ENCODE peak calls at places on chromosomes 5 and 9, in nine cellular contexts. N, M, I, V, K, Z, H, U and E are unnamed samples.

GRCh38 chr5:58246521-58246944 is 213.4 kb downstream of the PLK2 start:
- DNase-seq in V (no peak), M (no peak), I (no peak), N (no peak), Z (no peak), K (no peak), H (no peak), U (no peak), E (no peak)

GRCh38 chr9:13088734-13089427 is 190.6 kb downstream of the MPDZ start:
- DNase-seq in N (peak; percentile 42), K (no peak), Z (no peak), H (no peak), V (peak; percentile 70), M (no peak), U (no peak), I (peak; percentile 73), E (no peak)

GRCh38 chr9:76369583-76369982 is 24.6 kb downstream of the RFK start:
- DNase-seq in U (peak; percentile 88), H (no peak), N (peak; percentile 49), M (no peak), K (peak; percentile 85), V (peak; percentile 77), I (peak; percentile 60), Z (peak; percentile 85), E (no peak)

GRCh38 chr5:65512170-65512937 is 30.6 kb upstream of the ADAMTS6 start:
- DNase-seq in V (peak; percentile 41), K (no peak), U (no peak), H (no peak), Z (no peak), N (no peak), M (no peak), I (peak; percentile 29), E (no peak)

GRCh38 chr5:1164696-1165630 is 36.4 kb upstream of the SLC6A19 start:
- DNase-seq in M (no peak), H (no peak), K (no peak), Z (no peak), I (no peak), U (no peak), V (no peak), N (no peak), E (peak; percentile 63)

GRCh38 chr5:32443541-32444190 is 874 bp downstream of the ZFR start:
- DNase-seq in M (peak; percentile 65), V (peak; percentile 25), Z (no peak), K (peak; percentile 45), U (peak; percentile 47), I (peak; percentile 33), H (peak; percentile 43), N (peak; percentile 22), E (peak; percentile 81)

GRCh38 chr9:36034911-36035490 is 1.7 kb upstream of the RECK start:
- DNase-seq in I (no peak), H (no peak), V (no peak), N (no peak), K (no peak), Z (no peak), M (no peak), U (no peak), E (no peak)

GRCh38 chr5:167511-167910 is 23.8 kb upstream of the LRRC14B start:
- DNase-seq in K (no peak), Z (peak; percentile 58), U (no peak), M (peak; percentile 43), V (no peak), N (no peak), I (no peak), H (no peak), E (peak; percentile 64)

GRCh38 chr9:128657344-128657704 is 677 bp upstream of the DYNC2I2 start:
- DNase-seq in V (no peak), U (no peak), M (no peak), I (no peak), H (no peak), Z (no peak), K (no peak), N (no peak), E (no peak)

GRCh38 chr5:59218424-59219045 is 635.7 kb downstream of the RAB3C start:
- DNase-seq in I (peak; percentile 47), U (no peak), N (no peak), V (peak; percentile 1), H (no peak), K (no peak), Z (no peak), M (no peak), E (no peak)

GRCh38 chr5:32837211-32837610 is 126.1 kb downstream of the NPR3 start:
- DNase-seq in V (peak; percentile 55), N (no peak), Z (no peak), I (no peak), M (no peak), U (no peak), K (no peak), H (no peak), E (no peak)

GRCh38 chr5:124301850-124302249 is 444.6 kb downstream of the ZNF608 start:
- DNase-seq in I (peak; percentile 20), V (no peak), M (no peak), N (peak; percentile 15), U (no peak), H (no peak), K (no peak), Z (no peak), E (no peak)

GRCh38 chr5:124315746-124316415 is 430.6 kb downstream of the ZNF608 start:
- DNase-seq in M (no peak), N (peak; percentile 40), Z (no peak), H (no peak), I (peak; percentile 88), V (peak; percentile 28), K (no peak), U (peak; percentile 62), E (no peak)

GRCh38 chr5:127596501-127596900 is 52.4 kb upstream of the CTXN3 start:
- DNase-seq in I (no peak), Z (no peak), K (no peak), V (no peak), U (no peak), N (no peak), M (no peak), H (no peak), E (no peak)

GRCh38 chr5:144332265-144332664 is 161.6 kb downstream of the KCTD16 start:
- DNase-seq in V (peak; percentile 5), N (no peak), Z (no peak), U (no peak), H (no peak), K (peak; percentile 54), I (peak; percentile 2), M (no peak), E (no peak)

GRCh38 chr9:35489313-35490154 is at the start of gene RUSC2:
- DNase-seq in I (peak; percentile 87), U (peak; percentile 64), Z (peak; percentile 78), V (peak; percentile 73), K (peak; percentile 87), M (peak; percentile 95), H (peak; percentile 21), N (peak; percentile 86), E (peak; percentile 96)

GRCh38 chr5:97043511-97043910 is 98.9 kb downstream of the LIX1 start:
- DNase-seq in H (no peak), K (no peak), N (no peak), M (no peak), I (no peak), U (no peak), V (no peak), Z (no peak), E (no peak)
- H3K27ac ChIP-seq in H (no peak overlapping the region), K (no peak overlapping the region), N (no peak overlapping the region), M (no peak overlapping the region), I (no peak overlapping the region), U (no peak overlapping the region), V (no peak overlapping the region), Z (no peak overlapping the region), E (no peak overlapping the region)

DNA sequence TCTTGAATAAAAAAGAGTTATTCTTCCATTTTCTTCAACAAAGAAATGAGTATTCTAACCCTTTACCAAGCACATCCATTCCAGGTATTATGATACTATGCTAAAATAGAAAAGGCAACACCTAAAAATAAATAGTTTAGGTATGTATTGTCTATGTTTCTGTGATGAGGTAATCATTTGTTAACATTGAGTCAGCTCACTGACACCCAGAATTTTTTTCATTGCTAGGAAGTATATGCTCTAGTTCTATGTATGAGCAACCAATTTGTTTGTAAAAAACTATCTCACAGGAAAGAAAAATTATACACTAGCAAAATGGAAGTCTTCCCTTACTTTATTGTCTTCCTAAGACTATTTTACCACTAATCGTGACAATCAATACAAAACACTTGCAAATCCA is 615.6 kb upstream of the GRIN3A start:
- DNase-seq in I (no peak), H (no peak), U (no peak), V (peak; percentile 7), N (no peak), Z (no peak), K (no peak), M (no peak), E (no peak)
- H3K27ac ChIP-seq in I (no peak overlapping the region), H (no peak overlapping the region), U (no peak overlapping the region), V (no peak overlapping the region), N (no peak overlapping the region), Z (no peak overlapping the region), K (no peak overlapping the region), M (no peak overlapping the region), E (no peak overlapping the region)

GRCh38 chr9:77417570-77417969 is 230.6 kb downstream of the GNA14 start:
- DNase-seq in Z (no peak), N (peak; percentile 27), K (no peak), V (peak; percentile 45), I (peak; percentile 94), H (no peak), U (peak; percentile 71), M (no peak), E (no peak)
- H3K27ac ChIP-seq in Z (no peak overlapping the region), N (peak overlapping the region; percentile 12), K (no peak overlapping the region), V (no peak overlapping the region), I (no peak overlapping the region), H (no peak overlapping the region), U (peak overlapping the region; percentile 62), M (no peak overlapping the region), E (no peak overlapping the region)

GRCh38 chr9:135906291-135907005 is 898 bp downstream of the CAMSAP1 start:
- DNase-seq in K (peak; percentile 25), I (peak; percentile 66), N (no peak), H (no peak), V (peak; percentile 30), M (no peak), Z (no peak), U (no peak), E (peak; percentile 52)
- H3K27ac ChIP-seq in K (peak overlapping the region; percentile 66), I (no peak overlapping the region), N (no peak overlapping the region), H (peak overlapping the region; percentile 64), V (peak overlapping the region; percentile 95), M (peak overlapping the region; percentile 81), Z (peak overlapping the region; percentile 50), U (peak overlapping the region; percentile 93), E (peak overlapping the region; percentile 23)

GRCh38 chr5:180352976-180353225 is 235 bp downstream of the GFPT2 start:
- DNase-seq in N (no peak), V (no peak), M (no peak), I (no peak), Z (no peak), K (no peak), U (no peak), H (no peak), E (no peak)
- H3K27ac ChIP-seq in N (no peak overlapping the region), V (no peak overlapping the region), M (no peak overlapping the region), I (peak overlapping the region; percentile 20), Z (peak overlapping the region; percentile 59), K (peak overlapping the region; percentile 36), U (no peak overlapping the region), H (no peak overlapping the region), E (no peak overlapping the region)